ENCODE peak calls at places on chromosomes 5 and 9, in six cellular contexts. One of them, this sample, is unnamed.

GRCh38 chr5:10789021-10789420 is 28.0 kb upstream of the DAP start:
- DNase-seq in NCI-H187: no peak
- DNase-seq in NCI-H1092 treated with DMSO at 0.1 percent for 48 hours: no peak
- DNase-seq in AG20443: peak
- DNase-seq in astrocyte of the spinal cord: peak
- DNase-seq in ACHN: no peak
- DNase-seq in this sample: no peak

GRCh38 chr5:133032852-133033742 is 6.7 kb upstream of the ZCCHC10 start:
- DNase-seq in NCI-H187: no peak
- DNase-seq in NCI-H1092 treated with DMSO at 0.1 percent for 48 hours: no peak
- DNase-seq in AG20443: peak
- DNase-seq in astrocyte of the spinal cord: no peak
- DNase-seq in ACHN: no peak
- DNase-seq in this sample: no peak

GRCh38 chr5:125396462-125396861 is 650.0 kb upstream of the ZNF608 start:
- DNase-seq in NCI-H187: no peak
- DNase-seq in NCI-H1092 treated with DMSO at 0.1 percent for 48 hours: no peak
- DNase-seq in AG20443: no peak
- DNase-seq in astrocyte of the spinal cord: no peak
- DNase-seq in ACHN: no peak
- DNase-seq in this sample: no peak

GRCh38 chr5:120614512-120614911 is 150.4 kb downstream of the PRR16 start:
- DNase-seq in NCI-H187: no peak
- DNase-seq in NCI-H1092 treated with DMSO at 0.1 percent for 48 hours: no peak
- DNase-seq in AG20443: peak
- DNase-seq in astrocyte of the spinal cord: peak
- DNase-seq in ACHN: peak
- DNase-seq in this sample: no peak

GRCh38 chr5:122656107-122656506 is 118.8 kb upstream of the SNX2 start:
- DNase-seq in NCI-H187: no peak
- DNase-seq in NCI-H1092 treated with DMSO at 0.1 percent for 48 hours: no peak
- DNase-seq in AG20443: no peak
- DNase-seq in astrocyte of the spinal cord: no peak
- DNase-seq in ACHN: no peak
- DNase-seq in this sample: no peak

GRCh38 chr9:86816366-86816765 is 130.9 kb downstream of the GAS1 start:
- DNase-seq in NCI-H187: no peak
- DNase-seq in NCI-H1092 treated with DMSO at 0.1 percent for 48 hours: no peak
- DNase-seq in AG20443: no peak
- DNase-seq in astrocyte of the spinal cord: no peak
- DNase-seq in ACHN: no peak
- DNase-seq in this sample: no peak

GRCh38 chr9:97561501-97561900 is 60.0 kb downstream of the TMOD1 start:
- DNase-seq in NCI-H187: no peak
- DNase-seq in NCI-H1092 treated with DMSO at 0.1 percent for 48 hours: no peak
- DNase-seq in AG20443: no peak
- DNase-seq in astrocyte of the spinal cord: no peak
- DNase-seq in ACHN: no peak
- DNase-seq in this sample: no peak

GRCh38 chr5:154090656-154091055 is 51.9 kb downstream of the MFAP3 start:
- DNase-seq in NCI-H187: no peak
- DNase-seq in NCI-H1092 treated with DMSO at 0.1 percent for 48 hours: no peak
- DNase-seq in AG20443: no peak
- DNase-seq in astrocyte of the spinal cord: no peak
- DNase-seq in ACHN: no peak
- DNase-seq in this sample: no peak

GRCh38 chr5:154316223-154316967 is 125.9 kb downstream of the GALNT10 start:
- DNase-seq in NCI-H187: no peak
- DNase-seq in NCI-H1092 treated with DMSO at 0.1 percent for 48 hours: no peak
- DNase-seq in AG20443: no peak
- DNase-seq in astrocyte of the spinal cord: no peak
- DNase-seq in ACHN: peak
- DNase-seq in this sample: no peak

GRCh38 chr5:146620663-146621051 is 104.7 kb upstream of the GPR151 start:
- DNase-seq in NCI-H187: peak
- DNase-seq in NCI-H1092 treated with DMSO at 0.1 percent for 48 hours: peak
- DNase-seq in AG20443: no peak
- DNase-seq in astrocyte of the spinal cord: no peak
- DNase-seq in ACHN: no peak
- DNase-seq in this sample: no peak